ENCODE peak calls at places on chromosomes 3 and 15, in seven cellular contexts. I is ovary; F is astrocyte; J is IMR-90; A is sigmoid colon; C is tibial artery; P is CD8-positive, alpha-beta T cell. S is an unnamed sample. For H3K4me1, the result is how much of the 10 kb centered on the place peaks cover.

GRCh38 chr3:33980252-33980651 is 181.8 kb downstream of the PDCD6IP start:
- DNase-seq in J (peak), I (no peak), F (peak), P (no peak), C (no peak), A (no peak), S (no peak)

GRCh38 chr3:47370887-47371697 is 9.7 kb upstream of the PTPN23 start:
- DNase-seq in F (no peak), A (no peak), C (no peak), P (no peak), J (no peak), I (no peak), S (no peak)

GRCh38 chr15:69090197-69090948 is 70.1 kb upstream of the GLCE start:
- DNase-seq in A (no peak), F (peak), I (no peak), J (peak), C (no peak), P (no peak), S (no peak)

GRCh38 chr3:104460477-104461406 is 906.0 kb upstream of the ALCAM start:
- DNase-seq in F (peak), P (no peak), I (no peak), A (no peak), C (no peak), J (peak), S (no peak)

GRCh38 chr15:62977952-62978811 is 64.4 kb upstream of the TPM1 start:
- DNase-seq in P (no peak), F (peak), A (no peak), I (no peak), J (peak), C (no peak), S (no peak)

GRCh38 chr3:47337656-47338055 is 43.2 kb upstream of the PTPN23 start:
- DNase-seq in F (no peak), P (no peak), C (no peak), A (no peak), I (no peak), J (no peak), S (no peak)

GRCh38 chr3:177824190-177824786 is 627.0 kb upstream of the TBL1XR1 start:
- DNase-seq in F (peak), A (peak), P (no peak), C (peak), J (peak), I (peak), S (peak)

GRCh38 chr3:32176989-32177701 is 61.3 kb upstream of the CMTM8 start:
- DNase-seq in F (peak), J (peak), I (no peak), A (no peak), C (no peak), P (no peak), S (no peak)

GRCh38 chr3:50154476-50154839 is 666 bp upstream of the SEMA3F start:
- DNase-seq in J (no peak), I (no peak), C (no peak), F (no peak), A (no peak), P (no peak), S (no peak)

GRCh38 chr15:85276508-85276907 is 103.9 kb upstream of the AKAP13 start:
- DNase-seq in J (no peak), I (no peak), C (no peak), F (no peak), A (no peak), P (no peak), S (no peak)

GRCh38 chr3:196012481-196012880 is 69.4 kb downstream of the TFRC start:
- DNase-seq in F (peak), A (no peak), I (no peak), J (no peak), P (no peak), C (no peak), S (no peak)

GRCh38 chr15:72991026-72991425 is 61.2 kb upstream of the NEO1 start:
- DNase-seq in J (peak), C (no peak), F (peak), A (no peak), I (no peak), P (no peak), S (no peak)

GRCh38 chr15:82914396-82914795 is 38.1 kb downstream of the HOMER2 start:
- DNase-seq in A (no peak), P (no peak), I (no peak), C (no peak), F (no peak), J (no peak), S (no peak)

GRCh38 chr3:103818800-103819199 is 1384.0 kb downstream of the ZPLD1 start:
- DNase-seq in P (no peak), J (no peak), C (no peak), F (no peak), A (no peak), I (no peak), S (no peak)

GRCh38 chr3:59326246-59327024 is 276.6 kb upstream of the CFAP20DC start:
- DNase-seq in P (no peak), I (no peak), A (no peak), J (no peak), C (no peak), F (peak), S (no peak)

GRCh38 chr3:149010504-149010951 is 19.2 kb downstream of the GYG1 start:
- DNase-seq in F (peak), P (no peak), C (no peak), I (no peak), A (no peak), J (peak), S (no peak)

GRCh38 chr15:68783226-68784054 is 37.3 kb downstream of the ANP32A start:
- DNase-seq in A (peak), P (peak), C (no peak), J (no peak), F (no peak), I (no peak), S (no peak)

GRCh38 chr15:39232512-39232911 is 348.4 kb upstream of the THBS1 start:
- DNase-seq in A (no peak), P (no peak), J (peak), F (peak), I (no peak), C (no peak), S (no peak)

GRCh38 chr3:105823149-105823866 is 45.5 kb downstream of the CBLB start:
- DNase-seq in C (no peak), P (no peak), I (peak), A (no peak), J (peak), F (peak), S (no peak)

GRCh38 chr15:90813796-90814192 is 54.6 kb upstream of the FURIN start:
- DNase-seq in A (no peak), C (no peak), F (no peak), I (no peak), J (no peak), P (no peak), S (no peak)

GRCh38 chr3:29576675-29577074 is 295.8 kb downstream of the RBMS3 start:
- DNase-seq in C (no peak), A (no peak), F (no peak), I (no peak), J (no peak), P (no peak), S (no peak)

GRCh38 chr3:151974067-151974466 is 100.6 kb downstream of the SUCNR1 start:
- DNase-seq in C (no peak), A (no peak), J (peak), P (no peak), I (no peak), F (peak), S (no peak)

GRCh38 chr3:107650788-107651187 is 128.0 kb downstream of the BBX start:
- DNase-seq in P (no peak), A (no peak), I (no peak), J (no peak), C (no peak), F (no peak), S (no peak)

GRCh38 chr3:52723935-52724334 is 18.0 kb downstream of the SPCS1 start:
- DNase-seq in P (no peak), J (no peak), F (no peak), A (no peak), C (no peak), I (no peak), S (no peak)

GRCh38 chr3:157700405-157700804 is 197.2 kb upstream of the VEPH1 start:
- DNase-seq in I (no peak), J (peak), P (no peak), F (no peak), A (no peak), C (no peak), S (no peak)

GRCh38 chr3:25441234-25441856 is 13.3 kb downstream of the RARB start:
- DNase-seq in P (no peak), I (no peak), A (no peak), F (no peak), J (no peak), C (no peak), S (no peak)

GRCh38 chr15:71133734-71134464 is 18.6 kb downstream of the THSD4 start:
- DNase-seq in F (no peak), J (no peak), C (no peak), I (no peak), P (no peak), A (no peak), S (peak)

GRCh38 chr3:41881233-41881821 is 80.6 kb downstream of the ULK4 start:
- DNase-seq in C (no peak), J (peak), I (no peak), P (no peak), A (no peak), F (peak), S (no peak)

GRCh38 chr3:132351222-132351806 is 34.1 kb downstream of the ACP3 start:
- DNase-seq in A (no peak), I (no peak), F (no peak), J (no peak), P (no peak), C (no peak), S (no peak)

GRCh38 chr15:86968244-86968643 is 888.6 kb downstream of the AGBL1 start:
- DNase-seq in J (no peak), C (no peak), F (no peak), P (no peak), A (no peak), I (no peak), S (no peak)

GRCh38 chr15:57440167-57440566 is 63.9 kb downstream of the CGNL1 start:
- DNase-seq in J (no peak), P (no peak), A (no peak), F (no peak), I (no peak), C (no peak), S (no peak)

GRCh38 chr15:57443486-57443885 is 67.2 kb downstream of the CGNL1 start:
- DNase-seq in I (no peak), A (no peak), C (no peak), F (no peak), P (no peak), J (no peak), S (no peak)

GRCh38 chr15:57444877-57445513 is 68.7 kb downstream of the CGNL1 start:
- DNase-seq in A (no peak), J (no peak), I (no peak), P (no peak), F (peak), C (peak), S (no peak)

GRCh38 chr15:57440799-57441198 is 64.5 kb downstream of the CGNL1 start:
- DNase-seq in C (no peak), P (no peak), A (no peak), F (peak), J (peak), I (no peak), S (no peak)

DNA sequence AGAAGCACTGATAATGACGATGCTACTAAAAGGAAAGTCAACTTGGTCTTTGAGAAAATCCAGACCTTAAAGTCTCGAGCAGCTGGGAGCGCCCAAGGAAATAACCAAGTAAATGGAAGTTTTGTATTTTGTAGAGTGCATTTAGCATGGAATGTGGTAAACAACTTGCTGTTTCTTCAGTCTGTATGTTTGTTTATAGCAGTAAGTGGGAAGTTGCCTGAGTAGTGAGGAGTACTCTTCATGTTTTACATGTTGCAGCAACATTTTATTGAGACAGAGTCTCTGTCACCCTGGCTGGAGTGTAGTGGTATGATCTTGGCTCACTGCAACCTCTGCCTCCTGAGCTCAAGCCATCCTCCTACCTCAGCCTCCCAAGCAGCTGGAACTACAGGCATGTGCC is 66.1 kb downstream of the CGNL1 start:
- DNase-seq in J (no peak), P (no peak), I (no peak), A (no peak), C (no peak), F (no peak), S (no peak)
- H3K4me1 ChIP-seq in J (under half), P (under half), I (under half), A (under half), C (under half), F (under half), S (under half)

GRCh38 chr15:101136381-101137268 is 115.2 kb downstream of the CHSY1 start:
- DNase-seq in I (no peak), F (no peak), P (no peak), J (no peak), A (no peak), C (no peak), S (peak)
- H3K4me1 ChIP-seq in I (under half), F (under half), P (under half), J (under half), A (under half), C (under half), S (under half)

GRCh38 chr3:130746296-130747039 is at the start of gene PIK3R4:
- DNase-seq in F (peak), A (peak), P (peak), C (peak), I (peak), J (peak), S (peak)
- H3K4me1 ChIP-seq in F (under half), A (under half), P (under half), C (half or more), I (under half), J (under half), S (under half)

GRCh38 chr15:100762913-100763627 is 116.6 kb upstream of the ALDH1A3 start:
- DNase-seq in F (no peak), I (no peak), C (no peak), P (no peak), J (peak), A (no peak), S (no peak)
- H3K4me1 ChIP-seq in F (under half), I (under half), C (under half), P (under half), J (under half), A (under half), S (under half)

S was measured in kidney.